ENCODE peak calls at places on chromosomes 3 and 15, in eight cellular contexts. L is CMK; W is NCI-H774; M is NCI-H510A treated with DMSO at 0.1 percent for 48 hours; B is LoVo; P is K562; V is iPS DF 6.9; I is stimulated activated CD4-positive, alpha-beta T cell treated with anti-CD3 and anti-CD28 coated beads, Interleukin-1b, Interleukin-23, amount 100 ng/mL, for 1 hour. J is an unnamed sample.

GRCh38 chr3:197425485-197426131 is 127.2 kb upstream of the DLG1 start:
- DNase-seq in L (no peak), W (no peak), M (no peak), B (no peak), P (no peak), V (no peak), I (no peak), J (no peak)

GRCh38 chr3:171353423-171353822 is 106.8 kb downstream of the TNIK start:
- DNase-seq in L (no peak), W (no peak), M (no peak), B (no peak), P (no peak), V (no peak), I (no peak), J (no peak)

GRCh38 chr3:43953814-43954241 is 263.1 kb downstream of the ABHD5 start:
- DNase-seq in L (no peak), W (no peak), M (no peak), B (no peak), P (no peak), V (no peak), I (no peak), J (peak)

GRCh38 chr15:73284073-73284472 is 84.7 kb downstream of the HCN4 start:
- DNase-seq in L (no peak), W (no peak), M (no peak), B (no peak), P (no peak), V (no peak), I (no peak), J (no peak)

GRCh38 chr3:24363242-24363641 is 131.4 kb downstream of the THRB start:
- DNase-seq in L (no peak), W (no peak), M (no peak), B (peak), P (no peak), V (no peak), I (no peak), J (no peak)

GRCh38 chr15:63820210-63820609 is 13.5 kb downstream of the HERC1 start:
- DNase-seq in L (no peak), W (no peak), M (no peak), B (no peak), P (no peak), V (no peak), I (no peak), J (no peak)

GRCh38 chr3:135078283-135078682 is 283.2 kb downstream of the EPHB1 start:
- DNase-seq in L (no peak), W (no peak), M (no peak), B (no peak), P (no peak), V (peak), I (no peak), J (no peak)

GRCh38 chr15:29208352-29208751 is 61.3 kb downstream of the NSMCE3 start:
- DNase-seq in L (peak), W (peak), M (peak), B (no peak), P (no peak), V (no peak), I (no peak), J (no peak)

GRCh38 chr15:29104566-29104880 is 165.1 kb downstream of the NSMCE3 start:
- DNase-seq in L (no peak), W (no peak), M (no peak), B (no peak), P (no peak), V (no peak), I (no peak), J (no peak)

GRCh38 chr3:49607105-49607591 is 52.9 kb downstream of the BSN start:
- DNase-seq in L (no peak), W (no peak), M (no peak), B (peak), P (no peak), V (no peak), I (no peak), J (no peak)

GRCh38 chr3:72969766-72970165 is 26.8 kb upstream of the PPP4R2 start:
- DNase-seq in L (no peak), W (no peak), M (no peak), B (no peak), P (no peak), V (no peak), I (no peak), J (no peak)

GRCh38 chr3:58068126-58068809 is 60.0 kb downstream of the FLNB start:
- DNase-seq in L (no peak), W (no peak), M (no peak), B (no peak), P (peak), V (no peak), I (no peak), J (no peak)

GRCh38 chr3:43581343-43581742 is 40.5 kb downstream of the ANO10 start:
- DNase-seq in L (no peak), W (no peak), M (no peak), B (no peak), P (no peak), V (no peak), I (no peak), J (no peak)

GRCh38 chr3:156536524-156537316 is 18.2 kb downstream of the SSR3 start:
- DNase-seq in L (no peak), W (no peak), M (no peak), B (no peak), P (no peak), V (no peak), I (no peak), J (no peak)

GRCh38 chr3:117892431-117892841 is 1142.2 kb downstream of the IGSF11 start:
- DNase-seq in L (no peak), W (no peak), M (no peak), B (no peak), P (no peak), V (no peak), I (no peak), J (peak)

GRCh38 chr3:178434206-178434805 is 101.9 kb upstream of the KCNMB2 start:
- DNase-seq in L (no peak), W (no peak), M (peak), B (no peak), P (no peak), V (no peak), I (no peak), J (peak)

GRCh38 chr15:66151809-66152208 is 101.7 kb downstream of the MEGF11 start:
- DNase-seq in L (no peak), W (peak), M (peak), B (no peak), P (no peak), V (peak), I (no peak), J (no peak)

GRCh38 chr3:66037986-66038369 is 740 bp downstream of the MAGI1 start:
- DNase-seq in L (no peak), W (no peak), M (no peak), B (no peak), P (peak), V (no peak), I (no peak), J (no peak)

GRCh38 chr15:99174989-99175388 is 70.1 kb downstream of the SYNM start:
- DNase-seq in L (no peak), W (no peak), M (no peak), B (no peak), P (no peak), V (no peak), I (no peak), J (no peak)

GRCh38 chr15:76674883-76675282 is 230.3 kb downstream of the SCAPER start:
- DNase-seq in L (no peak), W (no peak), M (no peak), B (no peak), P (no peak), V (no peak), I (no peak), J (no peak)

GRCh38 chr3:46353639-46354410 is at the start of gene CCR2:
- DNase-seq in L (no peak), W (no peak), M (no peak), B (no peak), P (no peak), V (no peak), I (no peak), J (no peak)

GRCh38 chr15:80252281-80252619 is 237 bp upstream of the CTXND1 start:
- DNase-seq in L (no peak), W (no peak), M (no peak), B (no peak), P (no peak), V (no peak), I (no peak), J (no peak)

GRCh38 chr3:8739757-8740508 is 6.3 kb downstream of the CAV3 start:
- DNase-seq in L (no peak), W (no peak), M (no peak), B (peak), P (no peak), V (no peak), I (no peak), J (no peak)

GRCh38 chr15:94607176-94607654 is 375.9 kb downstream of the MCTP2 start:
- DNase-seq in L (peak), W (no peak), M (no peak), B (no peak), P (no peak), V (no peak), I (no peak), J (no peak)

GRCh38 chr15:98799991-98800390 is 151.7 kb downstream of the IGF1R start:
- DNase-seq in L (no peak), W (no peak), M (no peak), B (peak), P (no peak), V (no peak), I (no peak), J (no peak)

GRCh38 chr3:119831941-119832371 is 50.1 kb downstream of the NR1I2 start:
- DNase-seq in L (no peak), W (no peak), M (no peak), B (no peak), P (no peak), V (no peak), I (no peak), J (peak)

GRCh38 chr15:53130943-53131342 is 340.8 kb upstream of the ONECUT1 start:
- DNase-seq in L (no peak), W (no peak), M (no peak), B (no peak), P (no peak), V (no peak), I (no peak), J (no peak)

GRCh38 chr3:121894191-121894990 is at the start of gene SLC15A2:
- DNase-seq in L (no peak), W (no peak), M (no peak), B (no peak), P (no peak), V (peak), I (no peak), J (no peak)

GRCh38 chr3:187318819-187319616 is 27.5 kb upstream of the MASP1 start:
- DNase-seq in L (peak), W (peak), M (peak), B (peak), P (peak), V (peak), I (no peak), J (peak)

GRCh38 chr15:90261811-90262210 is 3.7 kb upstream of the NGRN start:
- DNase-seq in L (no peak), W (no peak), M (no peak), B (no peak), P (no peak), V (no peak), I (no peak), J (no peak)

GRCh38 chr3:185630182-185630622 is 44.1 kb downstream of the SENP2 start:
- DNase-seq in L (no peak), W (peak), M (no peak), B (peak), P (no peak), V (no peak), I (no peak), J (peak)

GRCh38 chr3:134463676-134464611 is 21.8 kb downstream of the ANAPC13 start:
- DNase-seq in L (no peak), W (no peak), M (no peak), B (no peak), P (no peak), V (peak), I (no peak), J (no peak)

GRCh38 chr3:171806200-171807128 is 3.8 kb downstream of the PLD1 start:
- DNase-seq in L (no peak), W (no peak), M (no peak), B (peak), P (peak), V (no peak), I (no peak), J (peak)

GRCh38 chr3:132448211-132448961 is 31.1 kb downstream of the DNAJC13 start:
- DNase-seq in L (no peak), W (no peak), M (no peak), B (no peak), P (no peak), V (no peak), I (no peak), J (peak)

GRCh38 chr3:36257117-36257516 is 123.2 kb upstream of the STAC start:
- DNase-seq in L (no peak), W (no peak), M (no peak), B (no peak), P (no peak), V (no peak), I (no peak), J (no peak)

GRCh38 chr3:127444761-127445160 is 145.8 kb downstream of the TPRA1 start:
- DNase-seq in L (no peak), W (no peak), M (no peak), B (no peak), P (no peak), V (no peak), I (no peak), J (no peak)

GRCh38 chr15:73341886-73342600 is 26.7 kb downstream of the HCN4 start:
- DNase-seq in L (no peak), W (no peak), M (no peak), B (no peak), P (no peak), V (no peak), I (no peak), J (no peak)

GRCh38 chr3:48595075-48595525 is at the start of gene COL7A1:
- DNase-seq in L (no peak), W (no peak), M (no peak), B (no peak), P (peak), V (no peak), I (no peak), J (no peak)